ENCODE peak calls at places on chromosomes 12 and 14, in seven cellular contexts. H is CD8-positive, alpha-beta T cell; C is pancreas; V is brain microvascular endothelial cell; G is cardiac muscle cell; X is heart right ventricle; L is PC-9. D is an unnamed sample.

GRCh38 chr12:29725587-29726320 is 58.0 kb downstream of the TMTC1 start:
- DNase-seq in X (peak), G (no peak), V (peak), H (no peak), C (no peak), L (no peak), D (no peak)

GRCh38 chr12:47080725-47081502 is 1.2 kb upstream of the AMIGO2 start:
- DNase-seq in L (peak), C (peak), V (peak), G (peak), H (no peak), X (peak), D (no peak)

GRCh38 chr14:60647081-60647836 is 2.0 kb downstream of the SIX1 start:
- DNase-seq in H (no peak), C (no peak), L (peak), G (no peak), V (peak), X (no peak), D (no peak)

GRCh38 chr14:77799863-77800730 is at the start of gene ADCK1:
- DNase-seq in H (peak), V (peak), X (peak), C (peak), G (peak), L (peak), D (peak)

GRCh38 chr14:103070971-103071542 is 13.0 kb upstream of the LBHD2 start:
- DNase-seq in G (no peak), L (peak), C (no peak), X (no peak), H (no peak), V (no peak), D (no peak)

GRCh38 chr12:33180921-33181320 is 258.7 kb downstream of the SYT10 start:
- DNase-seq in H (no peak), X (no peak), L (peak), G (no peak), C (no peak), V (no peak), D (no peak)

GRCh38 chr14:90624228-90624627 is 192.0 kb downstream of the TTC7B start:
- DNase-seq in G (no peak), X (peak), V (no peak), C (no peak), L (peak), H (no peak), D (no peak)

GRCh38 chr14:56216631-56217379 is 98.6 kb downstream of the PELI2 start:
- DNase-seq in C (peak), H (no peak), X (peak), V (no peak), G (peak), L (no peak), D (no peak)

GRCh38 chr12:94714378-94714777 is 64.0 kb upstream of the TMCC3 start:
- DNase-seq in L (no peak), X (no peak), G (no peak), V (peak), C (no peak), H (no peak), D (no peak)

GRCh38 chr12:81896771-81897170 is 137.6 kb upstream of the PPFIA2 start:
- DNase-seq in L (no peak), X (no peak), H (no peak), V (peak), C (no peak), G (peak), D (no peak)

GRCh38 chr14:100471451-100472093 is 115.6 kb downstream of the BEGAIN start:
- DNase-seq in V (no peak), X (no peak), H (no peak), G (no peak), L (peak), C (no peak), D (no peak)

GRCh38 chr14:47149326-47149725 is 497.7 kb upstream of the RPL10L start:
- DNase-seq in H (no peak), L (no peak), C (no peak), G (no peak), X (no peak), V (peak), D (no peak)

GRCh38 chr14:79764288-79764687 is 447.0 kb downstream of the DIO2 start:
- DNase-seq in X (no peak), G (no peak), H (no peak), V (no peak), C (no peak), L (no peak), D (no peak)

GRCh38 chr12:22083167-22083566 is 37.1 kb downstream of the CMAS start:
- DNase-seq in C (no peak), X (no peak), V (peak), G (peak), H (no peak), L (peak), D (no peak)

DNA sequence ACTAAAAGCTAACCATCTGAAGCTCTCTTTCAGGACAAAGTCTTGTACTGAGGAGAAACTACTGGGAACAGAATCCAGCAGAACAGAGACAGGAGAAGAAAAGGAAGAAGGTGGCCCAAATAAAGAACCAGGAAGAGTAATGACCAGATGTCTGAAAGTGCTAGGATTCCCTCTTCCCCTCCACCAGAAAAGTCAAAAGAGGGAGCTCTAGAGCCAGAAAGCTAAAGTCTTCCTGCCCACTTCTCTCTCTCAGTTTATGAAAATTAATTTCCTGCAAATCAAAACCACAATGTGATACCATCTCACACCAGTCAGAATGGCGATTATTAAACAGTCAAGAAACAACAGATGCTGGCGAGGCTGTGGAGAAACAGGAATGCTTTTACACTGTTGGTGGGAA is 47.2 kb downstream of the SPPL3 start:
- DNase-seq in H (no peak), V (no peak), C (no peak), L (no peak), G (no peak), X (no peak), D (no peak)
- TF ChIP-seq CTCF in H (no peak), V (peak), C (no peak), L (peak), G (peak), X (peak), D (peak)

GRCh38 chr12:114401346-114402320 is 4.3 kb downstream of the TBX5 start:
- DNase-seq in L (no peak), C (no peak), G (no peak), H (no peak), X (no peak), V (no peak), D (no peak)
- H3K4me3 ChIP-seq in L (no peak), C (no peak), G (peak), H (no peak), X (peak), V (no peak), D (peak)

DNA sequence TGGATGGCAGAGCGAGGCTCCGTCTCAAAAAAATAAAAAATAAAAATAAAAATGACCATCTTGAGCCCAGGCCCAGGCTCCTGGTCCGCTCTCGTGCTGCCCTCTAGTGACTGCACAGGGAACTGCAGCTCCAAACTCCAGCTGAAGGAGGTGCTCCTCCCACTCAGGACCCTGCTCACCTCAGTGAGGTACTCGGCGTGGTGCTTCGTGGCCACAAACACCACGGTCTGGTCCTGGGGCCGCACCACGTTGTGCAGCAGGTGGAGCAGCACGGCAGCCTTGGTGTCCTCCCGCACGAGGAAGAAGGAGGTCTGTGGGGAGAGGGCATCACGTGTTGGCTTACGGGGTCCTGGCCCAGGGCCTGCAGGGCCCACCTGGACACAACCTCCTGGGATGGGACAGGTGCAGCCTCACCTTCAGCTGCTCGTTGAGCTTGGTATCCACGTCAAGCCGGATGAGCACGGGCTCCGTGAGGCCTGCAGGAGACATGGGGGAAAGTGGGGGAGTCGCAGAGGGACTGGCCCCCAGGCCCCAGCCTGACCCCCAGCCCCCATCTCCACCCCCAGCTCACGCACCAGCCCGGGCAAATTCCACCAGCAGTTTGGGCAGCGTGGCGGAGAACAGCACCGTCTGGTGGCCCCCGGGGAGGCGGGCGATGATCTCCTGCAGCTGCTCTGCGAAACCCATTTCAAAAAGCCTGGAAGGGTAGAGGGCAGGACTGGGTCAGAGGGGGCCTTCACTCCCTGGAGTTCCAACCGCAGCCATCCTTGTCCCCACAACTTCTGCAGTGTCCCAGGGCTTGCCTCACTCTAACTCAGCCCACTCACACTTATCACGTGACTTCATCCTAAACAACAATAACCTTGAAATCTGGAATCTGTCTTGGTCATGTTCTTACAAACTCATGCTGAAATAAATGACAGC is 10.6 kb downstream of the DDX54 start:
- DNase-seq in G (peak), H (peak), L (peak), C (peak), V (peak), X (peak), D (no peak)
- TF ChIP-seq CTCF in G (peak), H (peak), L (peak), C (peak), V (peak), X (peak), D (peak)

GRCh38 chr14:36256131-36256801 is 64.2 kb downstream of the MBIP start:
- DNase-seq in C (no peak), V (no peak), L (no peak), H (no peak), G (no peak), X (no peak), D (no peak)
- H3K4me3 ChIP-seq in C (no peak), V (no peak), L (no peak), H (no peak), G (no peak), X (no peak), D (no peak)

DNA sequence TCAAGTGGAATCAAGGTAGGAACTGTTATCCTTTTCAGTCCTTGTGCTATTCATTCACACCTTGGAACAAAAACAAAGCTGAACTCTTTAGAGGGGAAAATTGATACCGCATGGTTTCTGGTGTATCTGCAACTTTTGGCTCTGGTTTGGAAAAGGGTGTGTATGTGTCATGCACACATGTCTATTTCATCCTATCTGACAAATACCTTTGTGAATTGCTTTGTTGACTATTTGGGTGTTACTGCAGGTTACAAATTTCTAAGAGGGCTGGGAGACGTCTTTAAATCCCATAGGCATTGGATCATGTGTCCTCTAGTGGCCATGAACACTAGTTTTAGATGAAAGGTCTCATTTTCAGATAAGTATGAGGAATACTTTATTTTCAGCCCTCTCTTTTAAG is 59.9 kb upstream of the IFNG-AS1 start:
- DNase-seq in L (no peak), V (no peak), X (no peak), G (no peak), C (no peak), H (no peak), D (no peak)
- TF ChIP-seq CTCF in L (no peak), V (no peak), X (no peak), G (no peak), C (no peak), H (no peak), D (no peak)

DNA sequence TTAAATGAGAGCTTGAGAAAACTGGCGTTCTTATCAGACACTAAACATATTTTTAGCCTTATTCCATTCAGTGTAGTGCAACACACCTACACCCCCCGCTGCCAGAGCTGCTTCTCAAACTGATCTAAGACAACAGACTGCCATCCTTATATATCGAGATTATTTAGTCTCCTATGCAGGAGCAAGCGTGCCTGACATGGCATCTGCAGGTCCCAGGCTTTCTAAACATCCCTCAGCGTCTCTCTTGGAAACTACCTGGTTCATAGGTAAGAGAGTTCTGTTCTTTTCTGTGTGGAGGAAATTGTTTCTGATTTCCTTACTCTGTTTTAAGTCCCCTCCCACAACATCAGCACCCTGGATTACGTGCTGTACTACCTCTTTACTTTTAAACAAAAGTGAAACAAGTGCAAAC is 117.1 kb upstream of the PTPRB start:
- DNase-seq in X (no peak), G (peak), V (no peak), L (peak), C (no peak), H (no peak), D (no peak)
- H3K4me3 ChIP-seq in X (no peak), G (no peak), V (no peak), L (no peak), C (no peak), H (no peak), D (no peak)

GRCh38 chr14:68655961-68656360 is 136.9 kb downstream of the ZFP36L1 start:
- DNase-seq in G (no peak), C (peak), L (peak), H (no peak), V (no peak), X (no peak), D (no peak)
- TF ChIP-seq CTCF in G (no peak), C (no peak), L (peak), H (no peak), V (peak), X (peak), D (peak)

GRCh38 chr14:35825968-35826217 is 245 bp upstream of the BRMS1L start:
- DNase-seq in V (no peak), H (no peak), L (no peak), C (no peak), G (no peak), X (no peak), D (no peak)

GRCh38 chr14:35826952-35827416 is 846 bp downstream of the BRMS1L start:
- DNase-seq in H (no peak), G (no peak), L (no peak), C (no peak), X (no peak), V (no peak), D (no peak)

GRCh38 chr14:35826218-35826951 is at the start of gene BRMS1L:
- DNase-seq in G (peak), H (peak), V (peak), C (peak), L (peak), X (peak), D (peak)

GRCh38 chr14:35829449-35829848 is 3.3 kb downstream of the BRMS1L start:
- DNase-seq in V (no peak), G (no peak), X (no peak), L (no peak), H (no peak), C (no peak), D (no peak)

DNA sequence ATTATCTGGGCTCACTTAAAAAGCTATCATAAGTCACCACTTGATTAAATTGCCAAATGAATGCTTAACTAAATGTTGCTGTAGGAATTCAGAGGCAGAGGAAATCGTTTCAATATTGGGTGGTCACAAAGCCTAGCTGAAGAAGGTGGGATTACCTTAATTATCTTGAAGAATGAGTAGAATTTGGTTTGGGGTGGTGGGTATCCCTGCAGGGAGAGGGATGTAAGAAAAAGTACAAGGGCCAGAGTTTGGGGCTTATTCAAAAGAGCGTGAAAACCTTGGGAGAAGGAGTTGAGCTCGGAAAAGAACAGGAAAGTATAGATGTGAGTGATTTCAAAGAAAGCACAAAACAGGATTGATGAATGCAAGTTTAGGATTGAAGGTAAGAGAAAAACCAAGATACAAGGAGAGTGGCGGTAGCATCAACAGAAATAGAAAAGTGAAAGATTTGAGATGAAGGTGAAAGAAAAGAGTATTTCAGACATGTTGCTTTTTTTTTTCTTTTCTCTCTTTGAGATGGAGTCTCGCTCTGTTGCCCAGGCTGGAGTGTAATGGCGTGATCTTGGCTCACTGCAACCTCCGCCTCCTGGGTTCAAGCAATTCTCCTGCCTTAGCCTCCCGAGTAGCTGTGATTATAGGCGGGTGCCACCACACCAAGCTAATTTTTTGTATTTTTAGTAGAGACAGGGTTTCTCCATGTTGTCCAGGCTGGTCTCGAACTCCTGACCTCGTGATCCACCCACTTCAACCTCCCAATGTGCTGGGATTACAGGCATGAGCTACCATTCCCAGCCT is 1.7 kb downstream of the BRMS1L start:
- DNase-seq in C (no peak), H (no peak), V (no peak), L (no peak), G (no peak), X (no peak), D (no peak)
- H3K4me3 ChIP-seq in C (no peak), H (no peak), V (no peak), L (peak), G (peak), X (peak), D (no peak)

DNA sequence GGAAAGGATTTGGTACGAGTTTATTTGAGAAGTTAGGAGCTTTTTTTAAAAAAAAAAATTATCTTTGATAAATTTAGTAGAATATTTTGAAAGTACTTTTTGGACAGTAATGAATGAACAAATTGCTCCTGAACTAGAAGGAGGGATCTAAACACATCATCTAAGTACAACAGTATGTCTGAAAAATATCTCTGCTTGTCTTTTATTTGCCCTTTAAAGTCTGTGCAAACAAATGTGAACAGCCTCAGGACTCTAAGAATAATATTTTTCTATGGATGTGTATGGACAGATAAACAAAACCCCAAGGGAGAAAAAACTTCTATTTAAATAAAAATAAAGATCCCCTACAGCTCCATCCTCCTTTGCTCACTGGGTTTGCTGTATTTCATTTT is 19.5 kb downstream of the FBXL14 start:
- DNase-seq in V (no peak), X (no peak), H (no peak), G (no peak), L (no peak), C (no peak), D (no peak)
- TF ChIP-seq CTCF in V (no peak), X (no peak), H (no peak), G (no peak), L (no peak), C (no peak), D (no peak)

GRCh38 chr12:26732010-26732908 is 100.7 kb downstream of the ITPR2 start:
- DNase-seq in H (no peak), L (no peak), X (no peak), V (no peak), G (no peak), C (no peak), D (no peak)
- H3K4me3 ChIP-seq in H (no peak), L (no peak), X (no peak), V (no peak), G (no peak), C (no peak), D (no peak)